ENCODE peak calls at places on chromosomes 11 and 22, in six cellular contexts. J is stomach; P is activated naive CD8-positive, alpha-beta T cell treated with anti-CD3 and anti-CD28 coated beads, Interleukin-2, amount 50 U/mL, for 24 hours; E is heart left ventricle; Y is NCI-H1694; U is RPMI8226. H is an unnamed sample.

GRCh38 chr11:16155448-16155847 is 200.9 kb downstream of the SOX6 start:
- DNase-seq in J (no peak), P (no peak), E (no peak), Y (no peak), U (no peak), H (no peak)

GRCh38 chr11:101974255-101974654 is 57.9 kb upstream of the ANGPTL5 start:
- DNase-seq in J (no peak), P (no peak), E (no peak), Y (no peak), U (no peak), H (no peak)

GRCh38 chr11:2100361-2101170 is 38.6 kb downstream of the IGF2 start:
- DNase-seq in J (peak), P (no peak), E (peak), Y (no peak), U (no peak), H (no peak)

GRCh38 chr11:63503492-63503891 is 2.4 kb upstream of the LGALS12 start:
- DNase-seq in J (no peak), P (no peak), E (no peak), Y (no peak), U (no peak), H (no peak)

GRCh38 chr22:37884420-37884819 is 21.7 kb upstream of the MICALL1 start:
- DNase-seq in J (no peak), P (no peak), E (no peak), Y (no peak), U (no peak), H (no peak)

GRCh38 chr22:39130892-39131855 is 21.3 kb downstream of the CBX7 start:
- DNase-seq in J (no peak), P (no peak), E (peak), Y (no peak), U (no peak), H (peak)

GRCh38 chr22:46069518-46070214 is 80.7 kb upstream of the PPARA start:
- DNase-seq in J (peak), P (peak), E (peak), Y (peak), U (peak), H (peak)

GRCh38 chr11:95898782-95899181 is 25.1 kb downstream of the MTMR2 start:
- DNase-seq in J (no peak), P (no peak), E (no peak), Y (no peak), U (no peak), H (no peak)

GRCh38 chr22:45639747-45640102 is 31.9 kb upstream of the ATXN10 start:
- DNase-seq in J (no peak), P (no peak), E (no peak), Y (no peak), U (no peak), H (no peak)

GRCh38 chr11:63966444-63966843 is 8.0 kb upstream of the COX8A start:
- DNase-seq in J (no peak), P (no peak), E (no peak), Y (no peak), U (no peak), H (no peak)